ENCODE peak calls at places on chromosomes 13 and 19, in four cellular contexts. S is astrocyte of the cerebellum, D is NCI-H1092 treated with DMSO at 0.1 percent for 48 hours, B is DMS79. N is an unnamed sample.

GRCh38 chr19:7263521-7263920 is 30.7 kb downstream of the INSR start:
- DNase-seq in S (no peak), D (no peak), B (no peak), N (peak)

GRCh38 chr13:41780736-41781708 is 179.9 kb downstream of the VWA8 start:
- DNase-seq in S (peak), D (no peak), B (no peak), N (no peak)

GRCh38 chr19:18871543-18871942 is 24.4 kb downstream of the CERS1 start:
- DNase-seq in S (no peak), D (no peak), B (no peak), N (no peak)

GRCh38 chr19:3494559-3494958 is 5.9 kb downstream of the DOHH start:
- DNase-seq in S (no peak), D (no peak), B (no peak), N (no peak)

GRCh38 chr13:34162545-34162936 is 344.6 kb downstream of the RFC3 start:
- DNase-seq in S (peak), D (peak), B (no peak), N (no peak)

GRCh38 chr19:29211562-29212416 is 1.2 kb downstream of the UQCRFS1 start:
- DNase-seq in S (no peak), D (no peak), B (no peak), N (no peak)

GRCh38 chr13:113595131-113595530 is 10.6 kb downstream of the TFDP1 start:
- DNase-seq in S (no peak), D (no peak), B (no peak), N (peak)

GRCh38 chr13:23567792-23568480 is 2.3 kb upstream of the TNFRSF19 start:
- DNase-seq in S (no peak), D (no peak), B (no peak), N (no peak)

GRCh38 chr19:13095934-13096890 is 6.4 kb downstream of the LYL1 start:
- DNase-seq in S (no peak), D (no peak), B (no peak), N (no peak)

GRCh38 chr13:100100115-100100879 is 11.4 kb downstream of the PCCA start:
- DNase-seq in S (peak), D (no peak), B (no peak), N (no peak)

GRCh38 chr19:5578094-5578846 is 10.5 kb upstream of the TINCR start:
- DNase-seq in S (no peak), D (peak), B (peak), N (peak)

GRCh38 chr13:79531542-79532239 is 50.7 kb downstream of the NDFIP2 start:
- DNase-seq in S (no peak), D (no peak), B (no peak), N (no peak)

N was measured in kidney.